ENCODE peak calls at places on chromosomes 2 and 18, in nine cellular contexts. P, O, X, Z, C, F, S, N and J are unnamed samples.

GRCh38 chr2:223093436-223093839 is 41.4 kb downstream of the KCNE4 start:
- DNase-seq in P (no peak), O (no peak), X (no peak), Z (peak; percentile 63), C (no peak), F (peak; percentile 80), S (no peak), N (peak; percentile 71), J (peak; percentile 39)

GRCh38 chr18:644395-645004 is 13.0 kb upstream of the TYMS start:
- DNase-seq in P (no peak), O (no peak), X (no peak), Z (peak; percentile 42), C (no peak), F (no peak), S (peak; percentile 25), N (no peak), J (peak; percentile 36)

GRCh38 chr2:41782306-41783158 is 265.3 kb upstream of the PKDCC start:
- DNase-seq in P (peak; percentile 52), O (peak; percentile 13), X (peak; percentile 17), Z (peak; percentile 20), C (no peak), F (peak; percentile 57), S (peak; percentile 55), N (peak; percentile 64), J (peak; percentile 33)

GRCh38 chr2:111139637-111140317 is 19.1 kb downstream of the BCL2L11 start:
- DNase-seq in P (no peak), O (no peak), X (peak; percentile 76), Z (peak; percentile 54), C (no peak), F (no peak), S (no peak), N (no peak), J (peak; percentile 52)

GRCh38 chr18:70491734-70492348 is 203.0 kb downstream of the SOCS6 start:
- DNase-seq in P (peak; percentile 28), O (peak; percentile 71), X (no peak), Z (peak; percentile 41), C (peak; percentile 45), F (peak; percentile 62), S (peak; percentile 75), N (peak; percentile 71), J (peak; percentile 42)

GRCh38 chr2:25349397-25349796 is 7.7 kb upstream of the DNMT3A start:
- DNase-seq in P (no peak), O (no peak), X (no peak), Z (no peak), C (no peak), F (peak; percentile 64), S (no peak), N (peak; percentile 73), J (peak; percentile 62)

GRCh38 chr2:113272463-113272862 is 6.3 kb downstream of the PAX8 start:
- DNase-seq in P (no peak), O (no peak), X (no peak), Z (no peak), C (no peak), F (no peak), S (no peak), N (no peak), J (peak; percentile 51)

GRCh38 chr2:142041996-142042395 is 88.8 kb downstream of the LRP1B start:
- DNase-seq in P (no peak), O (no peak), X (no peak), Z (no peak), C (no peak), F (no peak), S (no peak), N (no peak), J (no peak)

GRCh38 chr2:120238728-120239487 is 13.7 kb upstream of the RALB start:
- DNase-seq in P (no peak), O (no peak), X (no peak), Z (peak; percentile 78), C (no peak), F (peak; percentile 86), S (no peak), N (peak; percentile 91), J (peak; percentile 86)

GRCh38 chr2:30869988-30870387 is 62.7 kb upstream of the CAPN13 start:
- DNase-seq in P (no peak), O (peak; percentile 29), X (no peak), Z (peak; percentile 23), C (no peak), F (no peak), S (no peak), N (no peak), J (peak; percentile 95)

GRCh38 chr2:150234787-150235512 is 252.5 kb downstream of the RND3 start:
- DNase-seq in P (no peak), O (no peak), X (no peak), Z (peak; percentile 73), C (no peak), F (peak; percentile 72), S (no peak), N (peak; percentile 79), J (peak; percentile 40)

GRCh38 chr2:223108376-223109100 is 56.5 kb downstream of the KCNE4 start:
- DNase-seq in P (no peak), O (no peak), X (no peak), Z (peak; percentile 39), C (no peak), F (peak; percentile 76), S (peak; percentile 25), N (no peak), J (peak; percentile 23)

GRCh38 chr2:88692187-88692586 is 714 bp downstream of the RPIA start:
- DNase-seq in P (peak; percentile 12), O (peak; percentile 33), X (no peak), Z (no peak), C (peak; percentile 11), F (peak; percentile 18), S (peak; percentile 73), N (peak; percentile 26), J (no peak)

GRCh38 chr2:96916156-96917007 is 46.5 kb upstream of the SEMA4C start:
- DNase-seq in P (no peak), O (no peak), X (peak; percentile 48), Z (no peak), C (no peak), F (no peak), S (no peak), N (no peak), J (no peak)

GRCh38 chr2:177806025-177806424 is 266.6 kb downstream of the PDE11A start:
- DNase-seq in P (no peak), O (no peak), X (no peak), Z (no peak), C (no peak), F (no peak), S (no peak), N (peak; percentile 54), J (peak; percentile 5)

GRCh38 chr2:68908392-68908970 is 37.3 kb upstream of the BMP10 start:
- DNase-seq in P (peak; percentile 1), O (peak; percentile 25), X (peak; percentile 71), Z (peak; percentile 94), C (peak; percentile 76), F (peak; percentile 91), S (peak; percentile 98), N (peak; percentile 68), J (peak; percentile 94)

GRCh38 chr2:99763764-99764163 is 273.9 kb upstream of the REV1 start:
- DNase-seq in P (no peak), O (no peak), X (no peak), Z (no peak), C (no peak), F (no peak), S (no peak), N (no peak), J (no peak)

GRCh38 chr2:118806797-118807667 is 40.4 kb downstream of the EN1 start:
- DNase-seq in P (no peak), O (peak; percentile 60), X (no peak), Z (no peak), C (no peak), F (no peak), S (no peak), N (peak; percentile 53), J (no peak)

GRCh38 chr18:62525611-62526010 is 2.8 kb downstream of the ZCCHC2 start:
- DNase-seq in P (no peak), O (no peak), X (no peak), Z (no peak), C (no peak), F (no peak), S (no peak), N (no peak), J (no peak)

GRCh38 chr2:204264068-204264693 is 281.1 kb upstream of the PARD3B start:
- DNase-seq in P (peak; percentile 46), O (no peak), X (no peak), Z (no peak), C (no peak), F (no peak), S (no peak), N (no peak), J (no peak)